ENCODE peak calls at places on chromosomes 7 and 10, in six cellular contexts. X is D341Med, P is AG10803, V is uterus, W is RWPE1, M is glomerular endothelial cell. H is an unnamed sample.

GRCh38 chr7:44307301-44307900 is 18.0 kb downstream of the CAMK2B start:
- DNase-seq in X (peak), P (peak), V (no peak), W (peak), M (no peak), H (no peak)

GRCh38 chr7:31488562-31489203 is 25.2 kb upstream of the ITPRID1 start:
- DNase-seq in X (peak), P (peak), V (no peak), W (peak), M (no peak), H (peak)

GRCh38 chr10:1684991-1685390 is 52.3 kb downstream of the ADARB2 start:
- DNase-seq in X (no peak), P (no peak), V (no peak), W (no peak), M (no peak), H (no peak)

GRCh38 chr7:27606270-27607209 is 56.1 kb downstream of the HIBADH start:
- DNase-seq in X (no peak), P (peak), V (no peak), W (no peak), M (peak), H (no peak)

GRCh38 chr10:44569193-44570091 is 184.5 kb upstream of the CXCL12 start:
- DNase-seq in X (no peak), P (peak), V (no peak), W (no peak), M (peak), H (peak)

GRCh38 chr7:100706672-100707311 is 871 bp downstream of the POP7 start:
- DNase-seq in X (no peak), P (no peak), V (peak), W (no peak), M (no peak), H (no peak)

GRCh38 chr10:14074062-14074884 is 256.5 kb downstream of the FRMD4A start:
- DNase-seq in X (no peak), P (peak), V (peak), W (peak), M (peak), H (peak)

GRCh38 chr7:118245267-118246040 is 20.9 kb downstream of the ANKRD7 start:
- DNase-seq in X (no peak), P (no peak), V (no peak), W (no peak), M (no peak), H (no peak)

GRCh38 chr7:37109853-37110252 is 338.8 kb downstream of the ELMO1 start:
- DNase-seq in X (no peak), P (no peak), V (no peak), W (no peak), M (no peak), H (no peak)

GRCh38 chr10:6328708-6329423 is 126.1 kb downstream of the PFKFB3 start:
- DNase-seq in X (no peak), P (no peak), V (no peak), W (no peak), M (no peak), H (no peak)

GRCh38 chr10:677750-678661 is 11.5 kb downstream of the DIP2C start:
- DNase-seq in X (no peak), P (no peak), V (no peak), W (no peak), M (no peak), H (no peak)

GRCh38 chr7:134931487-134931886 is 54.8 kb upstream of the AGBL3 start:
- DNase-seq in X (no peak), P (peak), V (no peak), W (no peak), M (no peak), H (no peak)

GRCh38 chr7:33486626-33487025 is 357.3 kb downstream of the BBS9 start:
- DNase-seq in X (no peak), P (no peak), V (no peak), W (no peak), M (no peak), H (no peak)

GRCh38 chr10:19789607-19790006 is 26.6 kb upstream of the PLXDC2 start:
- DNase-seq in X (no peak), P (no peak), V (no peak), W (no peak), M (no peak), H (no peak)

GRCh38 chr7:123154231-123154860 is 45.4 kb downstream of the SLC13A1 start:
- DNase-seq in X (peak), P (peak), V (peak), W (peak), M (peak), H (peak)

GRCh38 chr10:69241575-69241974 is 21.4 kb downstream of the HKDC1 start:
- DNase-seq in X (no peak), P (peak), V (no peak), W (no peak), M (no peak), H (no peak)

GRCh38 chr10:97572214-97572989 is at the start of gene ANKRD2:
- DNase-seq in X (peak), P (peak), V (peak), W (peak), M (no peak), H (no peak)

GRCh38 chr7:50356212-50356944 is 51.9 kb downstream of the IKZF1 start:
- DNase-seq in X (no peak), P (no peak), V (no peak), W (no peak), M (no peak), H (no peak)

GRCh38 chr10:77251297-77252013 is 386.2 kb downstream of the KCNMA1 start:
- DNase-seq in X (peak), P (peak), V (no peak), W (peak), M (no peak), H (no peak)

GRCh38 chr10:87771871-87772500 is 46.0 kb downstream of the ATAD1 start:
- DNase-seq in X (peak), P (peak), V (no peak), W (peak), M (no peak), H (no peak)

GRCh38 chr7:123643495-123644428 is 11.9 kb upstream of the LMOD2 start:
- DNase-seq in X (no peak), P (peak), V (no peak), W (peak), M (peak), H (no peak)

GRCh38 chr10:63935705-63936104 is 414.5 kb downstream of the REEP3 start:
- DNase-seq in X (no peak), P (no peak), V (no peak), W (no peak), M (no peak), H (no peak)

GRCh38 chr7:105876964-105877601 is 684 bp upstream of the ATXN7L1 start:
- DNase-seq in X (peak), P (peak), V (peak), W (peak), M (no peak), H (no peak)

GRCh38 chr10:91287912-91288311 is 67.4 kb downstream of the PCGF5 start:
- DNase-seq in X (no peak), P (no peak), V (no peak), W (no peak), M (no peak), H (no peak)

GRCh38 chr7:8232999-8233847 is 28.7 kb downstream of the ICA1 start:
- DNase-seq in X (no peak), P (no peak), V (no peak), W (no peak), M (no peak), H (no peak)

GRCh38 chr7:67453580-67453979 is 456.9 kb downstream of the TYW1 start:
- DNase-seq in X (no peak), P (no peak), V (no peak), W (no peak), M (no peak), H (no peak)

GRCh38 chr7:73652541-73652949 is 15.1 kb upstream of the VPS37D start:
- DNase-seq in X (no peak), P (no peak), V (no peak), W (no peak), M (no peak), H (no peak)

GRCh38 chr7:142168746-142169145 is 57.2 kb downstream of the MGAM2 start:
- DNase-seq in X (no peak), P (no peak), V (no peak), W (no peak), M (no peak), H (no peak)

GRCh38 chr10:82668266-82668665 is 793.3 kb downstream of the NRG3 start:
- DNase-seq in X (no peak), P (peak), V (no peak), W (peak), M (no peak), H (no peak)

GRCh38 chr10:2543974-2544373 is 523.4 kb upstream of the PFKP start:
- DNase-seq in X (no peak), P (no peak), V (no peak), W (no peak), M (no peak), H (no peak)

GRCh38 chr7:104317944-104318629 is 10.3 kb upstream of the LHFPL3 start:
- DNase-seq in X (no peak), P (no peak), V (no peak), W (no peak), M (no peak), H (no peak)

GRCh38 chr10:85862771-85863170 is 503.8 kb downstream of the GRID1 start:
- DNase-seq in X (no peak), P (no peak), V (no peak), W (no peak), M (no peak), H (no peak)

GRCh38 chr7:127252736-127253288 is at the start of gene GRM8:
- DNase-seq in X (peak), P (peak), V (peak), W (peak), M (no peak), H (no peak)

GRCh38 chr10:3542185-3542611 is 242.8 kb downstream of the KLF6 start:
- DNase-seq in X (no peak), P (peak), V (no peak), W (peak), M (peak), H (no peak)

GRCh38 chr10:13617146-13617545 is 30.4 kb downstream of the PRPF18 start:
- DNase-seq in X (no peak), P (peak), V (no peak), W (no peak), M (no peak), H (no peak)